ENCODE peak calls at places on chromosomes 5 and 9, in ten cellular contexts. One of them, this sample, is unnamed.

GRCh38 chr9:80410106-80410505 is 838.3 kb downstream of the TLE4 start:
- DNase-seq in prostate gland: no peak
- DNase-seq in NCI-H187: no peak
- DNase-seq in AG08395: no peak
- DNase-seq in GM12892: no peak
- DNase-seq in GM23248: no peak
- DNase-seq in OCI-LY7: no peak
- DNase-seq in iPS-NIHi11: peak
- DNase-seq in HuH-7: no peak
- DNase-seq in fibroblast of the conjunctiva: peak
- DNase-seq in this sample: peak

GRCh38 chr9:21434202-21435014 is 5.8 kb upstream of the IFNA1 start:
- DNase-seq in prostate gland: no peak
- DNase-seq in NCI-H187: no peak
- DNase-seq in AG08395: peak
- DNase-seq in GM12892: no peak
- DNase-seq in GM23248: peak
- DNase-seq in OCI-LY7: peak
- DNase-seq in iPS-NIHi11: peak
- DNase-seq in HuH-7: no peak
- DNase-seq in fibroblast of the conjunctiva: peak
- DNase-seq in this sample: peak

GRCh38 chr5:169099801-169100734 is 200.9 kb downstream of the SLIT3 start:
- DNase-seq in prostate gland: no peak
- DNase-seq in NCI-H187: no peak
- DNase-seq in AG08395: peak
- DNase-seq in GM12892: no peak
- DNase-seq in GM23248: peak
- DNase-seq in OCI-LY7: no peak
- DNase-seq in iPS-NIHi11: no peak
- DNase-seq in HuH-7: no peak
- DNase-seq in fibroblast of the conjunctiva: no peak
- DNase-seq in this sample: no peak

GRCh38 chr5:123645024-123645603 is 133.1 kb downstream of the CSNK1G3 start:
- DNase-seq in prostate gland: no peak
- DNase-seq in NCI-H187: no peak
- DNase-seq in AG08395: no peak
- DNase-seq in GM12892: no peak
- DNase-seq in GM23248: no peak
- DNase-seq in OCI-LY7: no peak
- DNase-seq in iPS-NIHi11: no peak
- DNase-seq in HuH-7: no peak
- DNase-seq in fibroblast of the conjunctiva: no peak
- DNase-seq in this sample: no peak

GRCh38 chr9:107285292-107285691 is 2.2 kb downstream of the RAD23B start:
- DNase-seq in prostate gland: no peak
- DNase-seq in NCI-H187: no peak
- DNase-seq in AG08395: no peak
- DNase-seq in GM12892: no peak
- DNase-seq in GM23248: no peak
- DNase-seq in OCI-LY7: no peak
- DNase-seq in iPS-NIHi11: no peak
- DNase-seq in HuH-7: no peak
- DNase-seq in fibroblast of the conjunctiva: no peak
- DNase-seq in this sample: no peak

GRCh38 chr9:80793706-80794105 is 895.6 kb downstream of the TLE1 start:
- DNase-seq in prostate gland: no peak
- DNase-seq in NCI-H187: no peak
- DNase-seq in AG08395: no peak
- DNase-seq in GM12892: no peak
- DNase-seq in GM23248: no peak
- DNase-seq in OCI-LY7: no peak
- DNase-seq in iPS-NIHi11: no peak
- DNase-seq in HuH-7: no peak
- DNase-seq in fibroblast of the conjunctiva: no peak
- DNase-seq in this sample: no peak

GRCh38 chr5:56415356-56415765 is 182.2 kb upstream of the ANKRD55 start:
- DNase-seq in prostate gland: no peak
- DNase-seq in NCI-H187: no peak
- DNase-seq in AG08395: peak
- DNase-seq in GM12892: peak
- DNase-seq in GM23248: peak
- DNase-seq in OCI-LY7: peak
- DNase-seq in iPS-NIHi11: no peak
- DNase-seq in HuH-7: no peak
- DNase-seq in fibroblast of the conjunctiva: peak
- DNase-seq in this sample: no peak

GRCh38 chr5:3320317-3320865 is 275.2 kb upstream of the IRX1 start:
- DNase-seq in prostate gland: no peak
- DNase-seq in NCI-H187: no peak
- DNase-seq in AG08395: peak
- DNase-seq in GM12892: no peak
- DNase-seq in GM23248: peak
- DNase-seq in OCI-LY7: no peak
- DNase-seq in iPS-NIHi11: no peak
- DNase-seq in HuH-7: no peak
- DNase-seq in fibroblast of the conjunctiva: peak
- DNase-seq in this sample: no peak

GRCh38 chr5:115857621-115858349 is 16.1 kb downstream of the AP3S1 start:
- DNase-seq in prostate gland: no peak
- DNase-seq in NCI-H187: no peak
- DNase-seq in AG08395: no peak
- DNase-seq in GM12892: no peak
- DNase-seq in GM23248: peak
- DNase-seq in OCI-LY7: no peak
- DNase-seq in iPS-NIHi11: no peak
- DNase-seq in HuH-7: no peak
- DNase-seq in fibroblast of the conjunctiva: peak
- DNase-seq in this sample: peak

GRCh38 chr9:36935332-36935731 is 98.7 kb downstream of the PAX5 start:
- DNase-seq in prostate gland: no peak
- DNase-seq in NCI-H187: no peak
- DNase-seq in AG08395: no peak
- DNase-seq in GM12892: no peak
- DNase-seq in GM23248: no peak
- DNase-seq in OCI-LY7: no peak
- DNase-seq in iPS-NIHi11: no peak
- DNase-seq in HuH-7: no peak
- DNase-seq in fibroblast of the conjunctiva: no peak
- DNase-seq in this sample: no peak

GRCh38 chr5:17196686-17197085 is 20.7 kb upstream of the BASP1 start:
- DNase-seq in prostate gland: no peak
- DNase-seq in NCI-H187: no peak
- DNase-seq in AG08395: no peak
- DNase-seq in GM12892: no peak
- DNase-seq in GM23248: no peak
- DNase-seq in OCI-LY7: no peak
- DNase-seq in iPS-NIHi11: no peak
- DNase-seq in HuH-7: no peak
- DNase-seq in fibroblast of the conjunctiva: no peak
- DNase-seq in this sample: no peak

GRCh38 chr9:121398374-121398773 is 28.3 kb upstream of the STOM start:
- DNase-seq in prostate gland: peak
- DNase-seq in NCI-H187: no peak
- DNase-seq in AG08395: peak
- DNase-seq in GM12892: no peak
- DNase-seq in GM23248: peak
- DNase-seq in OCI-LY7: no peak
- DNase-seq in iPS-NIHi11: no peak
- DNase-seq in HuH-7: no peak
- DNase-seq in fibroblast of the conjunctiva: peak
- DNase-seq in this sample: no peak

GRCh38 chr9:995776-996175 is 19.3 kb downstream of the DMRT3 start:
- DNase-seq in prostate gland: no peak
- DNase-seq in NCI-H187: no peak
- DNase-seq in AG08395: peak
- DNase-seq in GM12892: no peak
- DNase-seq in GM23248: peak
- DNase-seq in OCI-LY7: no peak
- DNase-seq in iPS-NIHi11: no peak
- DNase-seq in HuH-7: no peak
- DNase-seq in fibroblast of the conjunctiva: no peak
- DNase-seq in this sample: no peak

GRCh38 chr9:124000161-124000783 is 11.3 kb upstream of the LHX2 start:
- DNase-seq in prostate gland: no peak
- DNase-seq in NCI-H187: no peak
- DNase-seq in AG08395: no peak
- DNase-seq in GM12892: no peak
- DNase-seq in GM23248: no peak
- DNase-seq in OCI-LY7: no peak
- DNase-seq in iPS-NIHi11: no peak
- DNase-seq in HuH-7: no peak
- DNase-seq in fibroblast of the conjunctiva: no peak
- DNase-seq in this sample: no peak